ENCODE peak calls at places on chromosome 3, in four cellular contexts. G is adrenal gland, A is colonic mucosa, P is AG04450. O is an unnamed sample.

GRCh38 chr3:73603771-73604171 is 21.0 kb downstream of the PDZRN3 start:
- DNase-seq in G (no peak), A (no peak), P (no peak), O (no peak)

GRCh38 chr3:112175646-112176045 is 42.6 kb upstream of the GCSAM start:
- DNase-seq in G (no peak), A (no peak), P (no peak), O (no peak)

GRCh38 chr3:128364808-128365360 is 101.8 kb downstream of the DNAJB8 start:
- DNase-seq in G (no peak), A (no peak), P (no peak), O (no peak)

GRCh38 chr3:137992592-137992991 is 17.4 kb upstream of the CLDN18 start:
- DNase-seq in G (no peak), A (no peak), P (no peak), O (no peak)

GRCh38 chr3:87000940-87001339 is 10.0 kb upstream of the VGLL3 start:
- DNase-seq in G (no peak), A (no peak), P (no peak), O (no peak)

GRCh38 chr3:9347887-9348286 is 15.0 kb upstream of the THUMPD3 start:
- DNase-seq in G (no peak), A (no peak), P (no peak), O (no peak)

GRCh38 chr3:134928819-134929218 is 133.8 kb downstream of the EPHB1 start:
- DNase-seq in G (no peak), A (no peak), P (no peak), O (no peak)

GRCh38 chr3:127833281-127834032 is 11.1 kb upstream of the MGLL start:
- DNase-seq in G (no peak), A (no peak), P (no peak), O (no peak)

GRCh38 chr3:155385896-155386295 is 92.4 kb upstream of the STRIT1 start:
- DNase-seq in G (no peak), A (no peak), P (no peak), O (no peak)

GRCh38 chr3:197353867-197354180 is 55.4 kb upstream of the DLG1 start:
- DNase-seq in G (no peak), A (no peak), P (no peak), O (no peak)

GRCh38 chr3:48222616-48223513 is at the start of gene CAMP:
- DNase-seq in G (peak; percentile 63), A (peak; percentile 34), P (no peak), O (peak; percentile 79)

GRCh38 chr3:160695906-160696305 is 18.9 kb downstream of the ARL14 start:
- DNase-seq in G (no peak), A (no peak), P (no peak), O (no peak)

GRCh38 chr3:190534386-190534785 is 20.5 kb downstream of the IL1RAP start:
- DNase-seq in G (no peak), A (no peak), P (no peak), O (no peak)

GRCh38 chr3:71862374-71863145 is 77.6 kb upstream of the PROK2 start:
- DNase-seq in G (no peak), A (no peak), P (no peak), O (no peak)

GRCh38 chr3:11847607-11848006 is 922 bp upstream of the TAMM41 start:
- DNase-seq in G (no peak), A (no peak), P (no peak), O (peak; percentile 22)

GRCh38 chr3:132382688-132383194 is 34.6 kb upstream of the DNAJC13 start:
- DNase-seq in G (no peak), A (no peak), P (no peak), O (no peak)

GRCh38 chr3:190306026-190306425 is 16.2 kb downstream of the CLDN1 start:
- DNase-seq in G (no peak), A (no peak), P (no peak), O (no peak)

GRCh38 chr3:177776656-177777055 is 579.4 kb upstream of the TBL1XR1 start:
- DNase-seq in G (no peak), A (no peak), P (peak; percentile 58), O (no peak)

GRCh38 chr3:107143206-107143605 is 234.0 kb upstream of the CCDC54 start:
- DNase-seq in G (no peak), A (no peak), P (no peak), O (no peak)

GRCh38 chr3:61077551-61077950 is 173.7 kb downstream of the FHIT start:
- DNase-seq in G (no peak), A (no peak), P (no peak), O (no peak)

GRCh38 chr3:130760922-130761321 is 14.3 kb upstream of the PIK3R4 start:
- DNase-seq in G (no peak), A (no peak), P (no peak), O (no peak)

GRCh38 chr3:49273825-49274532 is 3.1 kb downstream of the C3orf62 start:
- DNase-seq in G (peak; percentile 77), A (no peak), P (no peak), O (no peak)

GRCh38 chr3:37992271-37993066 is 1.9 kb downstream of the VILL start:
- DNase-seq in G (no peak), A (peak; percentile 84), P (no peak), O (no peak)

GRCh38 chr3:128348805-128349531 is 117.7 kb downstream of the DNAJB8 start:
- DNase-seq in G (no peak), A (no peak), P (no peak), O (peak; percentile 51)

GRCh38 chr3:38354588-38355344 is 8.2 kb downstream of the XYLB start:
- DNase-seq in G (no peak), A (peak; percentile 57), P (no peak), O (no peak)

GRCh38 chr3:28576590-28577220 is 228.1 kb upstream of the AZI2 start:
- DNase-seq in G (no peak), A (no peak), P (no peak), O (no peak)

GRCh38 chr3:20698896-20699295 is 512.9 kb upstream of the SGO1 start:
- DNase-seq in G (no peak), A (no peak), P (no peak), O (no peak)

GRCh38 chr3:130761730-130762311 is 15.2 kb upstream of the PIK3R4 start:
- DNase-seq in G (no peak), A (no peak), P (no peak), O (no peak)

GRCh38 chr3:50567011-50567385 is 549 bp downstream of the C3orf18 start:
- DNase-seq in G (no peak), A (no peak), P (no peak), O (no peak)

GRCh38 chr3:49859576-49860305 is 3.4 kb upstream of the TRAIP start:
- DNase-seq in G (no peak), A (no peak), P (no peak), O (no peak)

GRCh38 chr3:172154768-172155649 is 115.6 kb downstream of the FNDC3B start:
- DNase-seq in G (no peak), A (no peak), P (no peak), O (peak; percentile 43)

GRCh38 chr3:195450731-195451229 is 8.0 kb upstream of the ACAP2 start:
- DNase-seq in G (peak; percentile 26), A (no peak), P (peak; percentile 85), O (no peak)

GRCh38 chr3:435969-436492 is 239.5 kb downstream of the CHL1 start:
- DNase-seq in G (no peak), A (no peak), P (no peak), O (no peak)

GRCh38 chr3:143445118-143445517 is 325.5 kb downstream of the CHST2 start:
- DNase-seq in G (no peak), A (no peak), P (no peak), O (peak; percentile 37)

GRCh38 chr3:138675393-138675792 is 66.8 kb downstream of the FAIM start:
- DNase-seq in G (no peak), A (no peak), P (no peak), O (no peak)

DNA sequence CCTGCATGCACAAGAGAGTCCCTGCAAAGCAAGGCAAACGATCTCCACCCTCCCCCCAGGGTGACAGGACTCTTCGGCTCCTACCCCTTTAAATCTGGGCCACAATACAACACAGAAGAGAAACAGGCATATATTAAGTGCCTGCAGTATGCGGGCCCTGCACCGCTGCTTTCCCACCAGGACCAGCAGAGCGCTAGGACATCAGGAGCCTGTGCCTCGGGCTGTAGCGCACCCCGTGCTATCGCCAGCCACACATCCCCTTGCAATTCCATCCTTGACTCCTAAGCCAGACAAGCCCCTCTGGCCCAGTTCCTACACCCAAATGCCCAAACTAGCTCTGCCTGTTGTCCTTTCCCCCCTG is 4.1 kb downstream of the GALNT15 start:
- DNase-seq in G (no peak), A (no peak), P (no peak), O (peak; percentile 23)
- TF ChIP-seq CTCF in G (no peak), A (no peak), P (no peak), O (no peak)

DNA sequence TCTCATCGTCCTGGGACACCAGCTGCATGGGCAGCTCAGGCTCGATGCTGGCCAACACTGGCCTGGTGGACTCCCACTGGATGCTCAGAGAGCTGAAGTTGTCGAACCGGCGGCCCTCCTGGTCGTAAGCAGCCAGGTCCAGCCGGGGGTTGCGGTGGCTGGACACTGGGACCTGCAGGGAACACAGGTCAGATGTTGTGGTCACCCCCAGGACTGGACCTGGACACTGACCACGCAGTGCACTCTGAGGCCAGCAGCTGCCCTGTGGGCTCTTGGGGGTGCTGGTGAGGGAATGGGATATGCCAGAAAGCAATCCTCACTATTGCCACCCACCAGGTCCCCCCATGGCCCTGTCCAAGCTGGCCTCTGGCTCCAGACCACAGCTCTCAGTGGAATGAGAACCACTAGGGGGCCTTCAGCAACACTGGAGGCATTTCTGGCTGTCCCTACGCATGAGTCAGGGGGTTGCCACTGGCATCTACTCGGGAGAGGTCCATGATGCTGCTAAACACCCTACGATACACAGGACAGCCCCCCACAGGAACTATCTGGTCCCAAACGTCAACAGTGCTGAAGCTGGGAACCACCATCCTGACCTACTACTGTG is 66.1 kb downstream of the NUP210 start:
- DNase-seq in G (no peak), A (no peak), P (no peak), O (no peak)
- TF ChIP-seq CTCF in G (no peak), A (no peak), P (peak; percentile 37), O (no peak)

GRCh38 chr3:181694805-181695660 is 16.7 kb upstream of the SOX2 start:
- DNase-seq in G (peak; percentile 29), A (no peak), P (no peak), O (peak; percentile 31)
- TF ChIP-seq CTCF in G (no peak), A (no peak), P (no peak), O (no peak)

DNA sequence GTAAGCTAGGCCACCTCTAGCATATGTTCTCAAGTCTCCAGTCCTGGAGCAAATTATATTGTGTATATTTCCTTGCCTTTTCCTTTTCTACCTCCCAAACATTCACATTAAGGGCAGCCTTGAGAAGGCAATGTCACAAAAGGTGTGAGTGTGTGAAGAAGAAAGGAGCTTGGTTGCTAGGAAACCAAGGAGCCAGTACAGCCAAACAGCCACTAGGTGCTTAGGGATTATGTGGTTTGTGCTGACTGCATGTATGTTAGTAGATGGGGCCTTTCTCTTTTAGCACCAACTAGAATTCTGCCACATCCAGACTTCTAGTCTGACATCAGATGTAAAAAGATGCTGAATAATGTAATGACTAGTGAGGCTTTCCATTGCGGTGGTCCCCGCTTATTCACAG is 118.8 kb upstream of the DAZL start:
- DNase-seq in G (no peak), A (no peak), P (no peak), O (no peak)
- TF ChIP-seq CTCF in G (no peak), A (no peak), P (peak; percentile 27), O (no peak)

GRCh38 chr3:58036287-58037032 is 28.2 kb downstream of the FLNB start:
- DNase-seq in G (no peak), A (peak; percentile 45), P (no peak), O (no peak)
- TF ChIP-seq CTCF in G (no peak), A (no peak), P (no peak), O (no peak)